ENCODE peak calls at places on chromosomes 12 and 14, in ten cellular contexts. N is NCI-H2029; O is naive B cell; U is KBM-7; F is LoVo; J is H7; C is AG08395; S is Calu3; T is stimulated activated CD4-positive, alpha-beta T cell treated with anti-CD3 and anti-CD28 coated beads, Interleukin-2, amount 100 ng/mL, for 48 hours; P is endothelial cell. V is an unnamed sample.

GRCh38 chr12:25829192-25829591 is 129.3 kb upstream of the RASSF8 start:
- DNase-seq in N (no peak), O (no peak), U (no peak), F (no peak), J (no peak), C (peak; percentile 94), S (peak; percentile 2), T (no peak), P (no peak), V (no peak)

GRCh38 chr12:15227004-15227679 is 5.9 kb upstream of the RERG start:
- DNase-seq in N (peak; percentile 52), O (no peak), U (peak; percentile 53), F (peak; percentile 50), J (peak; percentile 26), C (peak; percentile 24), S (peak; percentile 45), T (no peak), P (peak; percentile 51), V (peak; percentile 68)

GRCh38 chr12:6936642-6937480 is 6.8 kb upstream of the RNU7-1 start:
- DNase-seq in N (no peak), O (no peak), U (no peak), F (no peak), J (peak; percentile 87), C (no peak), S (peak; percentile 30), T (peak; percentile 51), P (no peak), V (no peak)

GRCh38 chr14:100654814-100655795 is 67.9 kb upstream of the BEGAIN start:
- DNase-seq in N (no peak), O (peak; percentile 11), U (peak; percentile 72), F (peak; percentile 28), J (peak; percentile 96), C (peak; percentile 58), S (peak; percentile 71), T (peak; percentile 26), P (peak; percentile 71), V (peak; percentile 73)

GRCh38 chr14:77878783-77879182 is 78.9 kb downstream of the ADCK1 start:
- DNase-seq in N (no peak), O (no peak), U (no peak), F (no peak), J (no peak), C (no peak), S (no peak), T (no peak), P (no peak), V (no peak)

GRCh38 chr12:94603434-94604068 is 46.8 kb downstream of the TMCC3 start:
- DNase-seq in N (no peak), O (peak; percentile 42), U (peak; percentile 47), F (no peak), J (peak; percentile 48), C (peak; percentile 12), S (peak; percentile 83), T (peak; percentile 55), P (peak; percentile 57), V (peak; percentile 22)

GRCh38 chr14:53043107-53043704 is 92.4 kb upstream of the FERMT2 start:
- DNase-seq in N (no peak), O (no peak), U (no peak), F (no peak), J (no peak), C (no peak), S (no peak), T (no peak), P (no peak), V (no peak)

GRCh38 chr12:122856999-122857671 is 21.9 kb downstream of the HIP1R start:
- DNase-seq in N (no peak), O (no peak), U (no peak), F (no peak), J (peak; percentile 61), C (no peak), S (no peak), T (no peak), P (no peak), V (no peak)

GRCh38 chr12:53955036-53955775 is 503 bp downstream of the HOXC12 start:
- DNase-seq in N (no peak), O (no peak), U (no peak), F (no peak), J (peak; percentile 77), C (no peak), S (no peak), T (no peak), P (no peak), V (peak; percentile 57)

GRCh38 chr14:88388741-88389282 is 3.4 kb downstream of the SPATA7 start:
- DNase-seq in N (no peak), O (no peak), U (no peak), F (no peak), J (no peak), C (no peak), S (no peak), T (no peak), P (no peak), V (no peak)

GRCh38 chr12:47781479-47782371 is 8.7 kb downstream of the SLC48A1 start:
- DNase-seq in N (no peak), O (no peak), U (no peak), F (no peak), J (no peak), C (no peak), S (no peak), T (no peak), P (no peak), V (no peak)

GRCh38 chr12:123091756-123092155 is 59.1 kb downstream of the PITPNM2 start:
- DNase-seq in N (no peak), O (no peak), U (no peak), F (no peak), J (no peak), C (no peak), S (no peak), T (no peak), P (no peak), V (no peak)

GRCh38 chr14:26594148-26594547 is 3.7 kb downstream of the NOVA1 start:
- DNase-seq in N (no peak), O (no peak), U (no peak), F (no peak), J (no peak), C (no peak), S (no peak), T (no peak), P (no peak), V (no peak)

GRCh38 chr12:19070341-19070740 is 59.2 kb upstream of the PLEKHA5 start:
- DNase-seq in N (no peak), O (no peak), U (no peak), F (no peak), J (no peak), C (no peak), S (no peak), T (no peak), P (no peak), V (no peak)

GRCh38 chr12:92538970-92539749 is 163.6 kb upstream of the PLEKHG7 start:
- DNase-seq in N (no peak), O (peak; percentile 31), U (peak; percentile 90), F (peak; percentile 29), J (no peak), C (peak; percentile 25), S (peak; percentile 63), T (no peak), P (no peak), V (no peak)

GRCh38 chr12:7935464-7935772 is 569 bp downstream of the SLC2A3 start:
- DNase-seq in N (no peak), O (no peak), U (peak; percentile 49), F (no peak), J (peak; percentile 16), C (no peak), S (no peak), T (no peak), P (no peak), V (peak; percentile 17)

GRCh38 chr12:51869490-51869865 is 18.4 kb upstream of the ANKRD33 start:
- DNase-seq in N (no peak), O (no peak), U (no peak), F (no peak), J (no peak), C (no peak), S (no peak), T (no peak), P (no peak), V (peak; percentile 49)

GRCh38 chr12:57203791-57204190 is 12.8 kb upstream of the NXPH4 start:
- DNase-seq in N (no peak), O (no peak), U (no peak), F (no peak), J (no peak), C (no peak), S (no peak), T (no peak), P (no peak), V (no peak)

GRCh38 chr14:64970776-64971451 is 1.2 kb downstream of the RAB15 start:
- DNase-seq in N (no peak), O (no peak), U (no peak), F (peak; percentile 32), J (peak; percentile 60), C (no peak), S (no peak), T (no peak), P (no peak), V (no peak)

GRCh38 chr12:52246720-52247621 is 13.9 kb downstream of the KRT7 start:
- DNase-seq in N (peak; percentile 76), O (no peak), U (no peak), F (peak; percentile 86), J (peak; percentile 52), C (no peak), S (peak; percentile 76), T (no peak), P (no peak), V (no peak)

GRCh38 chr12:27179399-27180214 is 64.5 kb upstream of the STK38L start:
- DNase-seq in N (peak; percentile 79), O (peak; percentile 4), U (peak; percentile 74), F (peak; percentile 69), J (no peak), C (peak; percentile 81), S (peak; percentile 67), T (peak; percentile 14), P (no peak), V (no peak)

GRCh38 chr12:121089031-121089812 is 43.5 kb upstream of the P2RX7 start:
- DNase-seq in N (no peak), O (no peak), U (no peak), F (no peak), J (peak; percentile 54), C (no peak), S (no peak), T (no peak), P (no peak), V (no peak)

GRCh38 chr14:55912344-55912743 is 205.9 kb upstream of the PELI2 start:
- DNase-seq in N (no peak), O (no peak), U (no peak), F (no peak), J (no peak), C (no peak), S (no peak), T (no peak), P (no peak), V (no peak)

GRCh38 chr12:32134144-32134888 is 27.7 kb downstream of the BICD1 start:
- DNase-seq in N (no peak), O (peak; percentile 38), U (peak; percentile 20), F (peak; percentile 32), J (no peak), C (peak; percentile 47), S (peak; percentile 19), T (peak; percentile 54), P (no peak), V (no peak)

GRCh38 chr12:18825138-18825537 is 87.2 kb downstream of the CAPZA3 start:
- DNase-seq in N (no peak), O (no peak), U (no peak), F (no peak), J (no peak), C (no peak), S (no peak), T (no peak), P (no peak), V (no peak)

GRCh38 chr12:43103866-43104265 is 448.1 kb downstream of the ADAMTS20 start:
- DNase-seq in N (no peak), O (no peak), U (no peak), F (no peak), J (no peak), C (no peak), S (no peak), T (no peak), P (no peak), V (no peak)

GRCh38 chr14:89542768-89543419 is 125.9 kb upstream of the FOXN3 start:
- DNase-seq in N (no peak), O (no peak), U (no peak), F (no peak), J (no peak), C (no peak), S (no peak), T (no peak), P (no peak), V (no peak)

GRCh38 chr14:59244581-59244980 is 56.1 kb downstream of the DAAM1 start:
- DNase-seq in N (peak; percentile 91), O (no peak), U (no peak), F (no peak), J (no peak), C (no peak), S (peak; percentile 17), T (no peak), P (no peak), V (no peak)